ENCODE peak calls at places on chromosomes 5 and 9, in five cellular contexts. M is A549, P is ovary, O is adrenal gland, B is IMR-90. Q is an unnamed sample.

GRCh38 chr9:75087279-75087823 is 604 bp downstream of the NMRK1 start:
- DNase-seq in M (peak), P (peak), O (peak), B (peak), Q (peak)

GRCh38 chr5:33713087-33713486 is 178.7 kb downstream of the ADAMTS12 start:
- DNase-seq in M (no peak), P (no peak), O (no peak), B (no peak), Q (no peak)

GRCh38 chr5:154237946-154238345 is 47.4 kb downstream of the GALNT10 start:
- DNase-seq in M (no peak), P (no peak), O (no peak), B (no peak), Q (no peak)

GRCh38 chr9:88725300-88726024 is 190.5 kb downstream of the NXNL2 start:
- DNase-seq in M (no peak), P (no peak), O (no peak), B (no peak), Q (no peak)

GRCh38 chr9:41229408-41230401 is 40.6 kb upstream of the ZNG1F start:
- DNase-seq in M (no peak), P (peak), O (peak), B (peak), Q (no peak)

GRCh38 chr9:91837982-91838731 is 111.9 kb downstream of the ROR2 start:
- DNase-seq in M (peak), P (peak), O (peak), B (peak), Q (peak)

GRCh38 chr9:70924905-70925547 is 196.4 kb downstream of the TRPM3 start:
- DNase-seq in M (peak), P (peak), O (peak), B (peak), Q (peak)

GRCh38 chr9:136054798-136055714 is 40.0 kb downstream of the NACC2 start:
- DNase-seq in M (no peak), P (no peak), O (no peak), B (no peak), Q (no peak)

GRCh38 chr5:16819522-16820167 is 116.4 kb downstream of the MYO10 start:
- DNase-seq in M (no peak), P (no peak), O (no peak), B (peak), Q (no peak)

GRCh38 chr9:130010151-130010988 is 32.6 kb downstream of the FNBP1 start:
- DNase-seq in M (no peak), P (no peak), O (no peak), B (no peak), Q (no peak)

GRCh38 chr9:97696025-97696822 is 916 bp downstream of the XPA start:
- DNase-seq in M (no peak), P (no peak), O (no peak), B (peak), Q (no peak)

GRCh38 chr9:68705636-68706578 is 867 bp downstream of the PIP5K1B start:
- DNase-seq in M (peak), P (no peak), O (peak), B (no peak), Q (peak)

GRCh38 chr5:132775439-132776076 is 1.5 kb downstream of the SEPTIN8 start:
- DNase-seq in M (no peak), P (no peak), O (no peak), B (no peak), Q (peak)

GRCh38 chr5:132776932-132777208 is 169 bp downstream of the SEPTIN8 start:
- DNase-seq in M (no peak), P (no peak), O (no peak), B (no peak), Q (no peak)

GRCh38 chr5:132774896-132775295 is 2.1 kb downstream of the SEPTIN8 start:
- DNase-seq in M (no peak), P (no peak), O (no peak), B (no peak), Q (no peak)

GRCh38 chr5:132777209-132778069 is at the start of gene SEPTIN8:
- DNase-seq in M (peak), P (peak), O (peak), B (no peak), Q (peak)

DNA sequence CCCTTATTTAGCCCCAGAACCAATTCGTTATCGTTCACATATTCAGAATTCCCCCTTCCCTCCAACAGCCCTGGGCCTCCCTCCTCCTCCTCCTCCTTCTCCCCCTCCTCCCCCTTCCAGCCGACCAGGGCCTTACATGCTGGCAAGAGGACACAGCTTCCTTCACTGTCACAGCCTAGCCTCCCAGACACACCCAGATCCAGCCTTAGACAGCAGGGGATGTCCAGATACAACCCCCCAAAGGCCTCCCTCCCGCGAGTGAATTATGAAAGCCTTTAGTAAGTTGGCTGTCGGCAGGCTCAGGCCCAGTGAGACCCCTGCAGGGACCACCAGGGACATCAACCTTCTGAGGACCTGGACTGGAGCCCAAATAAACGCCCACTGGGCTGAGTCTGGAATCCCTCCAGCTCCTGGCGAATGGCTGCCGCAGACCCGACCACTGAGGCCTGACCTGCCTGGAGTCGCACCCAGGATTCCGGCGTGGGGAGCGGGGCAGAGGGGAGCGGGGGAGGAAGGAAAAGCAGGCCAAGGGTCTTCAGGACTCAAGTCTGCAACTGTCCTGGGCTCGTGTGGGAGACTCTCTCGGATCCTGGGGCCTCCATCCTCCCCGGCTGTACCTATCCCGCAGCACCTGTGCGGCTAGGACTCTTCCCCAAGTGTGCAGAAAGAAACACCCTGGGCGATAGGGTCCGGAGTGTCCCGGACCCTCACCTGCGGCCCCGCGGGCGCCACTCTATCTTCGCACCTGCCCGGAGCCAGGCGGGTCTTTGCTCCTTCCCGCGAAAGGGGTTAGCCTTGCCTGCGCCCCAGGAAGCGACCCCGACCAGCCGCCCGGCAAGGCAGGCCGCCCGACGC is 735 bp downstream of the SEPTIN8 start:
- DNase-seq in M (peak), P (peak), O (no peak), B (no peak), Q (peak)
- TF ChIP-seq POLR2A in M (no peak), P (no peak), O (no peak), B (no peak), Q (no peak)

DNA sequence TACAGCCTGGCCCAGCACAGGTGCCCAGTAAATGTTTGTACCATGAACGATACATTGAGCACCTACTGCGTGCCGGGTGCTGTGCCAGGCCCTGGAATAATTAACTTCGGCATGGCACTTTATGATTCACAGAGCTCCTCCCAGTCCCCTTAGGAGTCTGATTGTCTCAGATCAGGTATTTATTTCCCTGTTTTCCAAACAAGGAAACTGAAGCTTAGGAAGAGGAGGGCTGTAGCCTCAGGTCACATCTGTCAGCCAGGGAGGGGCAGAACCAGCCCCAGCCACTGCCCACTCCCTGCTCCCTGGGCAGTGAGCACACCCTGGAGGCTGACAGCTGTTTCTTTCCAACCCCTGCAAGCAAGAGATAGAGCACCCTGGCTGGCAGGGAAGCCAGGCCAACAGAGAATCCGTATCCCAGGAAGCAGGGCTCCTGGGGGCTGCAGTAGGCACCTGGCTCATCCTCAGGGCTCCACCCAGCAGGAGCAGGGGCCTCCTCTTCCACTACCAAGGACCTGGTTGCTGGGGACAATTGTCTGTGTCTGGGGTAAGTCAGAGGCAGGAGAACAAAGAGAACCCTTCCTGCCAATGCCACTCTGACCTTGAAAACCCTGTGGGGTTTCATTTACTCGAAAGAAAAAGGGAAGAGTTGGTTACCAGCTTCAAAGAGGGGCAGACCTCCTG is 69.0 kb downstream of the DAB2IP start:
- DNase-seq in M (no peak), P (no peak), O (no peak), B (no peak), Q (no peak)
- TF ChIP-seq POLR2A in M (no peak), P (no peak), O (no peak), B (no peak), Q (no peak)

GRCh38 chr9:117725426-117725887 is 21.3 kb downstream of the TLR4 start:
- DNase-seq in M (no peak), P (no peak), O (no peak), B (no peak), Q (no peak)
- TF ChIP-seq POLR2A in M (no peak), P (no peak), O (no peak), B (no peak), Q (no peak)

GRCh38 chr9:109319631-109320233 is 1.1 kb downstream of the EPB41L4B start:
- DNase-seq in M (no peak), P (peak), O (peak), B (no peak), Q (peak)

GRCh38 chr9:109319072-109319630 is 1.7 kb downstream of the EPB41L4B start:
- DNase-seq in M (no peak), P (peak), O (no peak), B (no peak), Q (peak)

GRCh38 chr9:109321727-109322126 is 868 bp upstream of the EPB41L4B start:
- DNase-seq in M (no peak), P (no peak), O (no peak), B (no peak), Q (no peak)

GRCh38 chr9:109320338-109320733 is 523 bp downstream of the EPB41L4B start:
- DNase-seq in M (no peak), P (no peak), O (no peak), B (no peak), Q (peak)

GRCh38 chr9:109320734-109321448 is at the start of gene EPB41L4B:
- DNase-seq in M (peak), P (peak), O (peak), B (peak), Q (peak)
- TF ChIP-seq POLR2A in M (no peak), P (peak), O (peak), B (peak), Q (no peak)

GRCh38 chr5:75622564-75622963 is 11.3 kb downstream of the ANKDD1B start:
- DNase-seq in M (no peak), P (no peak), O (no peak), B (peak), Q (no peak)
- TF ChIP-seq POLR2A in M (no peak), P (no peak), O (no peak), B (no peak), Q (no peak)